ENCODE peak calls at places on chromosome 16, in nine cellular contexts. I, W, A, M, Q, J, U, T and R are unnamed samples.

GRCh38 chr16:3256876-3257465 is 538 bp upstream of the MEFV start:
- DNase-seq in A (no peak), T (no peak), Q (no peak), I (no peak), W (no peak), U (no peak), M (peak; percentile 41), J (no peak), R (no peak)

GRCh38 chr16:12629271-12629670 is 174.4 kb downstream of the CPPED1 start:
- DNase-seq in T (no peak), U (no peak), I (no peak), A (no peak), M (no peak), Q (no peak), J (no peak), W (no peak), R (no peak)

GRCh38 chr16:81888520-81889394 is 109.7 kb downstream of the PLCG2 start:
- DNase-seq in M (no peak), A (no peak), I (no peak), T (no peak), J (no peak), U (no peak), W (no peak), Q (no peak), R (no peak)

GRCh38 chr16:11553371-11553770 is 33.3 kb downstream of the LITAF start:
- DNase-seq in T (no peak), W (no peak), A (no peak), J (no peak), I (no peak), Q (no peak), M (no peak), U (no peak), R (no peak)

GRCh38 chr16:81889896-81890634 is 111.0 kb downstream of the PLCG2 start:
- DNase-seq in Q (peak; percentile 52), U (no peak), T (peak; percentile 31), M (peak; percentile 66), I (no peak), J (peak; percentile 38), A (no peak), W (peak; percentile 44), R (peak; percentile 76)

GRCh38 chr16:8986111-8986510 is 22.4 kb upstream of the USP7 start:
- DNase-seq in I (no peak), W (no peak), M (no peak), T (no peak), U (no peak), J (no peak), A (no peak), Q (no peak), R (no peak)

GRCh38 chr16:46974352-46974751 is 878 bp upstream of the DNAJA2 start:
- DNase-seq in W (no peak), Q (no peak), J (no peak), U (peak; percentile 32), I (no peak), T (no peak), M (peak; percentile 11), A (no peak), R (no peak)

GRCh38 chr16:73154063-73154870 is 106.3 kb upstream of the ZFHX3 start:
- DNase-seq in I (no peak), A (peak; percentile 70), J (no peak), W (peak; percentile 61), Q (no peak), T (no peak), U (no peak), M (no peak), R (no peak)

GRCh38 chr16:71350821-71351557 is 7.5 kb upstream of the CALB2 start:
- DNase-seq in J (no peak), A (no peak), Q (no peak), U (no peak), M (no peak), T (no peak), W (no peak), I (no peak), R (no peak)

GRCh38 chr16:11354733-11355574 is 9.7 kb downstream of the RMI2 start:
- DNase-seq in I (no peak), T (no peak), A (peak; percentile 59), Q (no peak), U (peak; percentile 76), W (no peak), M (peak; percentile 40), J (peak; percentile 49), R (no peak)

GRCh38 chr16:11350531-11351335 is 5.5 kb downstream of the RMI2 start:
- DNase-seq in A (no peak), Q (no peak), J (peak; percentile 84), M (peak; percentile 91), I (no peak), T (peak; percentile 90), W (no peak), U (no peak), R (no peak)

DNA sequence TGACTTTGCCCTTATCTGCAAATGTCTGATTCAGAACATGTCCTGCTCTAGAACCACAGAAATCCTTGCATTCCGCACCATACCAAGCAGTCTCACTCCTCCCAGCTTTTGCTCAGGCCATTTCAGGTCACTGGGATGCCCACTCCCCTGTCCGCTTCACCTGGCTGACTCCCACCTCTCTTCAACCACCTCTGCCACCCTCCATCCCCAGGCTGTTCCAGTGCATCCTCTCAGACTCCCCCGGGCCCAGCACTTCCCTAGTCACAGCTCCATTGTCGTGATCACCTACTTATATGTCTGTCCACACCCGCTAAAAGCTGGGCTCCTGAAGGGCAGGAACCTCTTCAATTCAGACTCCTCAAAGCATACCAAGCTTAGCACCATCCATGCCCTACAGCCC is 58.4 kb upstream of the CDH5 start:
- DNase-seq in W (no peak), U (no peak), I (no peak), T (no peak), J (no peak), Q (no peak), M (no peak), A (peak; percentile 9), R (no peak)
- H3K4me3 ChIP-seq in W (no peak overlapping the region), U (no peak overlapping the region), I (no peak overlapping the region), T (no peak overlapping the region), J (no peak overlapping the region), Q (no peak overlapping the region), M (no peak overlapping the region), A (no peak overlapping the region), R (no peak overlapping the region)

GRCh38 chr16:74774223-74775139 is at the start of gene FA2H:
- DNase-seq in A (peak; percentile 81), W (peak; percentile 71), I (no peak), J (peak; percentile 6), T (no peak), U (peak; percentile 85), M (no peak), Q (peak; percentile 88), R (peak; percentile 94)

GRCh38 chr16:74770826-74771526 is 3.6 kb downstream of the FA2H start:
- DNase-seq in M (no peak), T (no peak), J (no peak), A (no peak), Q (no peak), U (no peak), W (no peak), I (no peak), R (no peak)

GRCh38 chr16:74775255-74775654 is 635 bp upstream of the FA2H start:
- DNase-seq in A (no peak), I (no peak), W (no peak), T (no peak), Q (no peak), M (no peak), U (no peak), J (no peak), R (no peak)

GRCh38 chr16:74771656-74772315 is 2.8 kb downstream of the FA2H start:
- DNase-seq in M (no peak), I (no peak), J (no peak), W (no peak), A (no peak), Q (no peak), T (no peak), U (peak; percentile 55), R (no peak)

GRCh38 chr16:74773431-74774222 is 993 bp downstream of the FA2H start:
- DNase-seq in J (no peak), Q (no peak), U (no peak), A (no peak), T (no peak), M (no peak), I (no peak), W (no peak), R (peak; percentile 55)
- H3K4me3 ChIP-seq in J (no peak overlapping the region), Q (peak overlapping the region; percentile 49), U (peak overlapping the region; percentile 13), A (no peak overlapping the region), T (no peak overlapping the region), M (no peak overlapping the region), I (peak overlapping the region; percentile 68), W (peak overlapping the region; percentile 43), R (peak overlapping the region; percentile 44)

GRCh38 chr16:89052191-89052787 is 41.4 kb upstream of the ACSF3 start:
- DNase-seq in W (peak; percentile 23), M (no peak), J (no peak), U (no peak), Q (no peak), I (no peak), T (no peak), A (no peak), R (peak; percentile 71)

GRCh38 chr16:89052824-89053724 is 40.6 kb upstream of the ACSF3 start:
- DNase-seq in Q (peak; percentile 8), J (no peak), A (peak; percentile 58), I (no peak), M (peak; percentile 10), T (no peak), W (no peak), U (no peak), R (peak; percentile 76)

GRCh38 chr16:89050119-89050867 is 43.4 kb upstream of the ACSF3 start:
- DNase-seq in J (no peak), T (no peak), I (no peak), W (peak; percentile 17), U (no peak), A (no peak), Q (no peak), M (no peak), R (peak; percentile 48)

GRCh38 chr16:89050868-89051311 is 42.8 kb upstream of the ACSF3 start:
- DNase-seq in T (no peak), J (no peak), A (no peak), W (no peak), Q (no peak), U (no peak), M (no peak), I (no peak), R (no peak)

DNA sequence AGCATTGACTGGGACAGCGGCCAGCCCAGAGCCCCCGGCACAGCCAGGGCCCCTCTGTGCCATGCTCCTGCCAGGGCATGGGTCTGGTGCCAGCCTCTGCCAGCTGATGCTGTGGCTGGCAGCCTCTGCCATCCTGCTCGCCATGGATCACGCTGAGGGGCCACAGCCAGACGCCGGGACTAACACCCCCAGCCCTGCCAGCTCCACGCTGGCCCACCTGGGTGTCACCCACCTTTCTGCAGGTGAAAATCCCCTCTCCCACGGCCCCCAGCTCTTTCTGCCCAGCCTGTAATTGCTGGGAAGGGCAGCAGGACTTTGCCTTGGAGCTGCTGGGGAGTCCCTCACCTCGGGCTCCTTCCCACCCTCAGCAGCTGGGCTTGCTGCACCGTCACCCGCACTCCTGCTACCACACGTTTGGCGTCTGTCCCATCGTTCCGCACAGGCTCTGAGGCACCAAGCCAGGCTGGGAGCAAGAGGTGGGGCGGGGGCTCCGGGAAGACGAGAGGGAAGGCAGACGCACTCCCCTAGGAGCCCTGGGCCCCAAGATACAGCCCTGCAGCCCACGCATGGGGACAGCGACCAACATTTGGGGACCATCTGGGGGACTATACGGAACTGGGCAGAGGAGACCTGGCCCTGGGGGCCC is 42.0 kb upstream of the ACSF3 start:
- DNase-seq in M (no peak), A (no peak), Q (no peak), U (no peak), I (no peak), J (no peak), T (no peak), W (peak; percentile 21), R (no peak)
- H3K4me3 ChIP-seq in M (no peak overlapping the region), A (no peak overlapping the region), Q (no peak overlapping the region), U (no peak overlapping the region), I (no peak overlapping the region), J (no peak overlapping the region), T (no peak overlapping the region), W (no peak overlapping the region), R (no peak overlapping the region)

GRCh38 chr16:28294201-28294600 is 1.9 kb downstream of the SBK1 start:
- DNase-seq in T (no peak), A (no peak), I (no peak), J (no peak), Q (no peak), W (no peak), M (no peak), U (no peak), R (no peak)
- H3K4me3 ChIP-seq in T (no peak overlapping the region), A (no peak overlapping the region), I (no peak overlapping the region), J (no peak overlapping the region), Q (peak overlapping the region; percentile 68), W (no peak overlapping the region), M (no peak overlapping the region), U (no peak overlapping the region), R (no peak overlapping the region)